ENCODE peak calls at places on chromosomes 13 and 19, in four cellular contexts. N is CD4-positive, alpha-beta T cell; P is neural progenitor cell; M is A549. Q is an unnamed sample.

GRCh38 chr13:72180253-72180952 is 313.4 kb upstream of the DACH1 start:
- DNase-seq in N (no peak), P (peak), M (no peak), Q (no peak)

GRCh38 chr19:1465191-1466016 is 13.6 kb downstream of the C19orf25 start:
- DNase-seq in M (no peak), N (no peak), P (peak), Q (no peak)

GRCh38 chr13:113448545-113448884 is 4.8 kb downstream of the ADPRHL1 start:
- DNase-seq in M (no peak), P (no peak), N (no peak), Q (no peak)

GRCh38 chr19:3357362-3357730 is 9.0 kb upstream of the NFIC start:
- DNase-seq in N (no peak), P (no peak), M (no peak), Q (no peak)

GRCh38 chr13:91398413-91399188 is at the start of gene GPC5:
- DNase-seq in N (peak), M (peak), P (peak), Q (peak)

GRCh38 chr19:51407631-51408131 is 9.8 kb downstream of the SIGLEC10 start:
- DNase-seq in M (peak), N (no peak), P (peak), Q (no peak)

GRCh38 chr13:27595055-27595811 is 25.1 kb downstream of the LNX2 start:
- DNase-seq in N (no peak), M (no peak), P (no peak), Q (no peak)

GRCh38 chr13:113413898-113414282 is 39.4 kb downstream of the ADPRHL1 start:
- DNase-seq in M (no peak), N (no peak), P (peak), Q (no peak)

GRCh38 chr19:15280915-15281683 is 48.9 kb upstream of the EPHX3 start:
- DNase-seq in P (peak), M (no peak), N (no peak), Q (no peak)
- TF ChIP-seq CTCF in P (peak), M (no peak), N (no peak), Q (peak)

GRCh38 chr19:44847144-44848035 is 1.3 kb downstream of the NECTIN2 start:
- DNase-seq in N (no peak), M (peak), P (peak), Q (no peak)

GRCh38 chr19:44848036-44848804 is 2.1 kb downstream of the NECTIN2 start:
- DNase-seq in N (no peak), M (no peak), P (peak), Q (no peak)

GRCh38 chr19:44846455-44847143 is 502 bp downstream of the NECTIN2 start:
- DNase-seq in P (peak), M (no peak), N (no peak), Q (no peak)

GRCh38 chr19:44845286-44845611 is 848 bp upstream of the NECTIN2 start:
- DNase-seq in M (no peak), N (no peak), P (no peak), Q (no peak)

GRCh38 chr19:44845612-44846454 is at the start of gene NECTIN2:
- DNase-seq in P (peak), N (peak), M (peak), Q (peak)
- TF ChIP-seq CTCF in P (peak), N (no peak), M (peak), Q (peak)

DNA sequence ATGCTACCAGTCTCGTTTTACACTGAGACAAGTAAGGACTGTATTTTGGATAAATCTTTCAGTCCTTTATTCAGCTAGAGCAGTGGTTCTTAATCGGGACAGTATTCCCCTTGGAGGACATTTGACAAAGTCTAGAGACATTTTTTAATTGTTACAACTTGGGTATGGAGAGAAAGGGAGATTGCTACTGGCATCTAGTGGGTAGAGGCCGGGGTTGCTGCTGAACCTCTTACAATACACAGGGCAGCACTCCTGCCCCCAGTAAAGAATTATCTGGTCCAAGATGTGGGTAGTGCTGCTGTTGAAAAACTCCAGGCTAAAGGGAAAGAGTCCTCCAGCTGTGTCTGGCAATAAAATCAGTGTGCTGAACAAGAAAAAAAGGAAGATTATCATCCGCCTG is 334.8 kb downstream of the SLC7A1 start:
- DNase-seq in M (no peak), N (no peak), P (no peak), Q (no peak)
- TF ChIP-seq CTCF in M (no peak), N (no peak), P (peak), Q (no peak)

GRCh38 chr19:17726136-17726741 is 7.0 kb downstream of the MAP1S start:
- DNase-seq in N (no peak), P (no peak), M (no peak), Q (no peak)
- TF ChIP-seq CTCF in N (no peak), P (no peak), M (no peak), Q (no peak)

GRCh38 chr13:31909889-31910551 is 121.6 kb upstream of the FRY start:
- DNase-seq in M (peak), N (peak), P (peak), Q (no peak)

GRCh38 chr13:31914843-31915242 is 116.7 kb upstream of the FRY start:
- DNase-seq in N (no peak), M (no peak), P (no peak), Q (no peak)

GRCh38 chr13:31910633-31911032 is 120.9 kb upstream of the FRY start:
- DNase-seq in P (no peak), N (no peak), M (no peak), Q (no peak)

GRCh38 chr13:31912641-31913401 is 118.8 kb upstream of the FRY start:
- DNase-seq in P (no peak), N (no peak), M (no peak), Q (no peak)

GRCh38 chr13:31913459-31913858 is 118.1 kb upstream of the FRY start:
- DNase-seq in M (no peak), P (no peak), N (no peak), Q (no peak)
- TF ChIP-seq CTCF in M (no peak), P (no peak), N (no peak), Q (no peak)

DNA sequence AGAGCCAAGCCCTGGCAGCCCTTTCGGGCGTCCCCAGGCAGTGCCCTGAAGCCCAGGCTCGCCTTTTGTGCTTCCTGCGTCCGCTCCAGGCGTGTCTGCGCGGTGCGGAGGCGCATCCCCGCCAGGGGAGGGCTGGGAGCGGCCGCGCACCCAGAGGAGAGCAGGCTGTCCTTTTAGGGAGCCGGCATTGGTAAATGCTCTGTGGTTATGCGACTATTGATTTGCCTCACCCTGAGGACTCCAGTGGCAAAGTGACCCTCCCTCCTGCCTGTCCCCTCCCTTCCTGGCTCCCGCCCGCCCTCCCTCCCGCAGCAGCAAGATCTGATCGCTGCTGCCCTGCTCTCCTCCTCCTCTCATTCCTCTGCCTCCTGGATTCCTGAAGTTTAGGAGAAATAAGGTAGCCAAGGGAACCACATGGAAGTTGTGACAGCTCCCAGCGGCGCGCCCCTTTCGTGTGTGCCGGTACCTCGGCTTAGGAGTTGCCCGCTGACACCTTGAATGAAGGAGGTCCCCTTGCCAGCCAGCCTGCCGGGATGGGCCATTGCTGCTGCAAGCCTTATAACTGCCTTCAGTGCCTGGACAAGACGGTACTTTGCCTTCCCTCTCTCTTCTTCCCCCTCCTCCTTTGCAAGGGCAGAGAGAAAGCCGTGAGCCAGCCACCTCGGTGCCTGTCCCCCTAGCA is 167.0 kb downstream of the SLC7A1 start:
- DNase-seq in N (no peak), M (no peak), P (peak), Q (no peak)
- TF ChIP-seq CTCF in N (no peak), M (no peak), P (no peak), Q (no peak)

GRCh38 chr19:12838893-12839656 is 760 bp downstream of the MAST1 start:
- DNase-seq in M (no peak), N (no peak), P (peak), Q (no peak)

GRCh38 chr19:12836529-12836863 is 1.8 kb upstream of the MAST1 start:
- DNase-seq in P (no peak), M (no peak), N (no peak), Q (no peak)

GRCh38 chr19:12837225-12837624 is 1.1 kb upstream of the MAST1 start:
- DNase-seq in M (no peak), P (no peak), N (no peak), Q (no peak)

GRCh38 chr19:12840091-12841079 is 2.1 kb downstream of the MAST1 start:
- DNase-seq in P (peak), M (no peak), N (no peak), Q (no peak)

GRCh38 chr19:12838182-12838890 is at the start of gene MAST1:
- DNase-seq in P (peak), M (no peak), N (no peak), Q (peak)
- TF ChIP-seq CTCF in P (peak), M (peak), N (no peak), Q (peak)

DNA sequence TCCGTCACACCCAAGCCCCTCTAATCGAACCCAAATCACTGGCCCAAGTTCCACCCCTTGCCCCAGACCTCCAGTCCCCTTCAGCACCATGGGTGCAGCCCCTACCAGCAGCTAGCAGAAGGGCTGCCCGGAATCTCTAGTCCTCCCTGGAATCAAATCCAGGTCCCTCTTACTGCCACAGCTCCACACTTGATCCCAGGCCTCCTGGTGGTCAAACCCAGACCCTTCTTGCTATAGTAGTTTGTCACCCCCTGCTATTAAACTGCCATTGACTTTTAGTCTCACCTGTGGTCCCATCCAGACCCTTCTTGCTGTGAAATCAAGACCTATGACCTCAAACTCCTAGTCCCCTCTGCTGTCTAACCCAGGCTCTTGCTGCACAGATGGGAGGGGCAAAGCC is 8.7 kb downstream of the HIPK4 start:
- DNase-seq in P (no peak), M (peak), N (no peak), Q (no peak)
- TF ChIP-seq CTCF in P (no peak), M (no peak), N (no peak), Q (no peak)